ENCODE peak calls at places on chromosomes 6 and 20, in eight cellular contexts. One of them, this sample, is unnamed.
A peak's percentile ranks its signal among the peaks of the same experiment; 100 is the strongest.

GRCh38 chr6:35980991-35981645 is 43.3 kb downstream of the SLC26A8 start:
- DNase-seq in uterus: no peak
- DNase-seq in ascending aorta: no peak
- DNase-seq in T-helper 1 cell: no peak
- DNase-seq in activated CD8-positive, alpha-beta memory T cell treated with anti-CD3 and anti-CD28 coated beads for 24 hours: no peak
- DNase-seq in activated CD4-positive, alpha-beta T cell treated with anti-CD3 and anti-CD28 coated beads for 24 hours: no peak
- DNase-seq in stimulated activated CD4-positive, alpha-beta T cell treated with anti-CD3 and anti-CD28 coated beads, Interleukin-2, amount 100 ng/mL, for 48 hours: no peak
- DNase-seq in H9: no peak
- DNase-seq in this sample: no peak

GRCh38 chr20:49987868-49988690 is 5.3 kb downstream of the SNAI1 start:
- DNase-seq in ascending aorta: no peak
- DNase-seq in H9: no peak
- DNase-seq in T-helper 1 cell: no peak
- DNase-seq in stimulated activated CD4-positive, alpha-beta T cell treated with anti-CD3 and anti-CD28 coated beads, Interleukin-2, amount 100 ng/mL, for 48 hours: no peak
- DNase-seq in uterus: no peak
- DNase-seq in activated CD4-positive, alpha-beta T cell treated with anti-CD3 and anti-CD28 coated beads for 24 hours: no peak
- DNase-seq in activated CD8-positive, alpha-beta memory T cell treated with anti-CD3 and anti-CD28 coated beads for 24 hours: no peak
- DNase-seq in this sample: no peak

GRCh38 chr6:53321701-53322100 is 27.0 kb downstream of the ELOVL5 start:
- DNase-seq in activated CD8-positive, alpha-beta memory T cell treated with anti-CD3 and anti-CD28 coated beads for 24 hours: no peak
- DNase-seq in activated CD4-positive, alpha-beta T cell treated with anti-CD3 and anti-CD28 coated beads for 24 hours: no peak
- DNase-seq in H9: no peak
- DNase-seq in stimulated activated CD4-positive, alpha-beta T cell treated with anti-CD3 and anti-CD28 coated beads, Interleukin-2, amount 100 ng/mL, for 48 hours: no peak
- DNase-seq in ascending aorta: no peak
- DNase-seq in uterus: no peak
- DNase-seq in T-helper 1 cell: no peak
- DNase-seq in this sample: no peak

GRCh38 chr6:102485480-102485879 is 1092.0 kb downstream of the GRIK2 start:
- DNase-seq in activated CD4-positive, alpha-beta T cell treated with anti-CD3 and anti-CD28 coated beads for 24 hours: no peak
- DNase-seq in ascending aorta: no peak
- DNase-seq in H9: no peak
- DNase-seq in activated CD8-positive, alpha-beta memory T cell treated with anti-CD3 and anti-CD28 coated beads for 24 hours: no peak
- DNase-seq in stimulated activated CD4-positive, alpha-beta T cell treated with anti-CD3 and anti-CD28 coated beads, Interleukin-2, amount 100 ng/mL, for 48 hours: no peak
- DNase-seq in uterus: no peak
- DNase-seq in T-helper 1 cell: no peak
- DNase-seq in this sample: no peak

GRCh38 chr6:53910834-53911233 is 116.0 kb downstream of the LRRC1 start:
- DNase-seq in H9: no peak
- DNase-seq in T-helper 1 cell: no peak
- DNase-seq in stimulated activated CD4-positive, alpha-beta T cell treated with anti-CD3 and anti-CD28 coated beads, Interleukin-2, amount 100 ng/mL, for 48 hours: no peak
- DNase-seq in ascending aorta: no peak
- DNase-seq in uterus: no peak
- DNase-seq in activated CD4-positive, alpha-beta T cell treated with anti-CD3 and anti-CD28 coated beads for 24 hours: no peak
- DNase-seq in activated CD8-positive, alpha-beta memory T cell treated with anti-CD3 and anti-CD28 coated beads for 24 hours: no peak
- DNase-seq in this sample: no peak

GRCh38 chr6:158972241-158973233 is 27.5 kb downstream of the RSPH3 start:
- DNase-seq in stimulated activated CD4-positive, alpha-beta T cell treated with anti-CD3 and anti-CD28 coated beads, Interleukin-2, amount 100 ng/mL, for 48 hours: no peak
- DNase-seq in activated CD8-positive, alpha-beta memory T cell treated with anti-CD3 and anti-CD28 coated beads for 24 hours: no peak
- DNase-seq in ascending aorta: no peak
- DNase-seq in activated CD4-positive, alpha-beta T cell treated with anti-CD3 and anti-CD28 coated beads for 24 hours: no peak
- DNase-seq in uterus: no peak
- DNase-seq in T-helper 1 cell: no peak
- DNase-seq in H9: no peak
- DNase-seq in this sample: no peak

GRCh38 chr6:148628251-148628650 is 118.6 kb upstream of the UST start:
- DNase-seq in stimulated activated CD4-positive, alpha-beta T cell treated with anti-CD3 and anti-CD28 coated beads, Interleukin-2, amount 100 ng/mL, for 48 hours: no peak
- DNase-seq in uterus: no peak
- DNase-seq in H9: no peak
- DNase-seq in ascending aorta: no peak
- DNase-seq in activated CD4-positive, alpha-beta T cell treated with anti-CD3 and anti-CD28 coated beads for 24 hours: no peak
- DNase-seq in T-helper 1 cell: no peak
- DNase-seq in activated CD8-positive, alpha-beta memory T cell treated with anti-CD3 and anti-CD28 coated beads for 24 hours: no peak
- DNase-seq in this sample: no peak

GRCh38 chr20:4519530-4519929 is 202.2 kb upstream of the PRND start:
- DNase-seq in activated CD4-positive, alpha-beta T cell treated with anti-CD3 and anti-CD28 coated beads for 24 hours: no peak
- DNase-seq in T-helper 1 cell: no peak
- DNase-seq in stimulated activated CD4-positive, alpha-beta T cell treated with anti-CD3 and anti-CD28 coated beads, Interleukin-2, amount 100 ng/mL, for 48 hours: peak; percentile 26
- DNase-seq in H9: peak; percentile 77
- DNase-seq in uterus: no peak
- DNase-seq in ascending aorta: no peak
- DNase-seq in activated CD8-positive, alpha-beta memory T cell treated with anti-CD3 and anti-CD28 coated beads for 24 hours: no peak
- DNase-seq in this sample: no peak

GRCh38 chr6:153170511-153170910 is 39.4 kb upstream of the RGS17 start:
- DNase-seq in T-helper 1 cell: no peak
- DNase-seq in stimulated activated CD4-positive, alpha-beta T cell treated with anti-CD3 and anti-CD28 coated beads, Interleukin-2, amount 100 ng/mL, for 48 hours: no peak
- DNase-seq in ascending aorta: no peak
- DNase-seq in uterus: no peak
- DNase-seq in activated CD8-positive, alpha-beta memory T cell treated with anti-CD3 and anti-CD28 coated beads for 24 hours: no peak
- DNase-seq in activated CD4-positive, alpha-beta T cell treated with anti-CD3 and anti-CD28 coated beads for 24 hours: no peak
- DNase-seq in H9: no peak
- DNase-seq in this sample: no peak

This sample was measured in suprapubic skin.